ENCODE peak calls at places on chromosomes 7 and 10, in five cellular contexts. B, Q, O, E and K are unnamed samples.
A peak's percentile ranks its signal among the peaks of the same experiment; 100 is the strongest.

GRCh38 chr7:149766215-149766614 is 7.2 kb downstream of the ZNF467 start:
- DNase-seq in O (no peak), B (no peak), E (no peak), Q (no peak), K (no peak)

GRCh38 chr7:130960208-130960988 is 226.4 kb upstream of the KLF14 start:
- DNase-seq in E (no peak), B (no peak), Q (peak; percentile 99), O (no peak), K (peak; percentile 91)

GRCh38 chr10:42475168-42476098 is 162.9 kb downstream of the ZNF33B start:
- DNase-seq in Q (no peak), E (no peak), B (no peak), O (no peak), K (peak; percentile 6)

GRCh38 chr7:51366930-51367613 is 50.5 kb upstream of the COBL start:
- DNase-seq in E (no peak), B (no peak), Q (peak; percentile 18), O (peak; percentile 54), K (no peak)

GRCh38 chr10:79065091-79065551 is 3.6 kb upstream of the ZMIZ1 start:
- DNase-seq in B (no peak), Q (no peak), O (no peak), E (no peak), K (no peak)

GRCh38 chr7:131105294-131105802 is 222.3 kb upstream of the MKLN1 start:
- DNase-seq in O (no peak), B (no peak), Q (no peak), E (no peak), K (no peak)

GRCh38 chr10:106495931-106496330 is 668.6 kb downstream of the SORCS1 start:
- DNase-seq in E (no peak), Q (no peak), B (no peak), O (no peak), K (no peak)

GRCh38 chr7:122143376-122143750 is 686 bp downstream of the AASS start:
- DNase-seq in B (no peak), E (peak; percentile 13), O (peak; percentile 28), Q (no peak), K (no peak)

GRCh38 chr10:125795637-125796190 is 20.1 kb upstream of the MMP21 start:
- DNase-seq in Q (no peak), O (no peak), E (no peak), B (no peak), K (no peak)

GRCh38 chr7:80804581-80804980 is 114.3 kb downstream of the SEMA3C start:
- DNase-seq in Q (no peak), B (no peak), E (no peak), O (no peak), K (no peak)

GRCh38 chr10:3173173-3173878 is 744 bp upstream of the PITRM1 start:
- DNase-seq in E (peak; percentile 70), B (no peak), O (peak; percentile 94), Q (no peak), K (peak; percentile 96)

GRCh38 chr10:70221030-70221429 is 12.2 kb downstream of the PPA1 start:
- DNase-seq in Q (no peak), B (no peak), E (no peak), O (no peak), K (no peak)

GRCh38 chr10:13890617-13891541 is 304.1 kb downstream of the PRPF18 start:
- DNase-seq in B (no peak), Q (peak; percentile 51), E (no peak), O (no peak), K (peak; percentile 36)

GRCh38 chr7:31488562-31489203 is 25.2 kb upstream of the ITPRID1 start:
- DNase-seq in B (no peak), E (peak; percentile 18), O (peak; percentile 55), Q (peak; percentile 74), K (no peak)

DNA sequence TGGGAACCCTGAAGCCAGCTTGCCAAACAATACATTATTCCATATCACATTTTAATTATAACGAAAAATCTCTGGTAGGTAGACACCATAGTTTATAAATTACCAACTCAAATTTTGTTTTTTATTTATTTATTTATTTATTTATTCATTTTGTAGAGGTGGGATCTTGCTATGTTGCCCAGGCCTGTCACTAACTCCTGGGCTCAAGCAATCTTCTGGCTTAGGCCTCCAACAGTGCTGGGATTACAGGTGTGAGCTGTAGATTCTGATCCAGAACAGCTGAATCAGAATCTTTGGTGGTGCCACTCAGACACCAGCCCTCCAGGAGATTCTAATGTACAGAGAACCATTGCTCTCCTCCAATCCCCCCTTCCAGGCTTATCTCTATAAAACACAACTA is 1.7 kb downstream of the PON2 start:
- DNase-seq in E (no peak), Q (no peak), O (no peak), B (no peak), K (no peak)
- H3K27ac ChIP-seq in E (no peak overlapping the region), Q (no peak overlapping the region), O (no peak overlapping the region), B (no peak overlapping the region), K (no peak overlapping the region)

DNA sequence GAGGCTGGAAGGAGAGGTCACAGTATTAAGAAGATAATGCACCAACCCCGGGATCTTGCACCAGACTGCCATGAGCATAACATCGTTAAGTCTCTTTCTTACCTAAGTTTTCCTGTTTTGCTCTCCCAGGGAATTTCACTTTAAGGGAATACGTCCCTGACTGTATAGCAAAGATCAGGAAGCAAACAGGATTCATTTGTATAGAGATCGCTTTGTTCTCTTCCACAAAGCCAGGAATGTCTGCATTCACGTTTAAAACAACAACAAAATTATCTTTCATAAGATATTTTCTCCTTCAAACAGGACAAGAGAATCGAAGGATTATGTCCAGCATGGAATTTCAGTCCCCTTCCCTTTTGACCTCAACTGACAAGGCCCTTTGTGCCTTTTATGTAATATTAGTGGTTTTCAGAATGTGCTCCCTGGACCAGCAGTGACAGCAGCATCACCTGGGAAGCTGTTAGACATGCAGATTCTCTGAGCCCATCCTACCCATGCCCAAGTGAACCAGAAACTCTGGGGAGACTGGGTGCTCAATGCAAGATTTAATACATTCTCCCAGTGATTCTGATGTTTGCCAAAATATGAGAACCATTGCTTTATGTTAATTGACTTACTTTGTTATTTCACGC is 286.3 kb downstream of the FGFR2 start:
- DNase-seq in Q (no peak), E (no peak), B (no peak), O (no peak), K (no peak)
- TF ChIP-seq CTCF in Q (no peak), E (no peak), B (no peak), O (no peak), K (no peak)

GRCh38 chr7:132574281-132574680 is 2.0 kb downstream of the PLXNA4 start:
- DNase-seq in E (no peak), O (no peak), Q (no peak), B (no peak), K (no peak)
- H3K27me3 ChIP-seq in E (peaks cover 70% of the 10 kb centered on the region), O (peaks cover 11% of the 10 kb centered on the region), Q (peaks cover 44% of the 10 kb centered on the region), B (no peaks in the 10 kb centered on the region), K (peaks cover 91% of the 10 kb centered on the region)

DNA sequence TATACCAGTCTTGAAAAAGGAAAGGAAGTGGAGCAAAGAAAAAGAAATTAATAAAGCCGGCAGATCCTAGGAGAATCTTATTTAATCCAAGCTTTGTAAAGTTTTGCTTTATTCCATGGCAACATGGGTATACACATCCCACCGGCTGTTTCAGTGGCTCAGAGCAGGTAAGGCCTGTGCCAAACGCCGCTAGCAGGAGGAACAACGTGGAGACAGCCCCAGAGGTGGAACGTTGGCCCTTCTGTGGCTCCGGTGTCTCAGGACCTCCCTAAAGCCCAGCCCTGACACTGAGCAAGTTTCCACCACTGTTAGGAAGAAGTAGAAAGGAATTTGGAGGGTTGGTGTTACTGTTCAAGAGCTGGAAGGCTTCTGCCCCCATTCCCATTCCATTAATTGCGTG is 52.0 kb downstream of the EGFR start:
- DNase-seq in O (no peak), E (no peak), Q (no peak), B (no peak), K (no peak)
- H3K27ac ChIP-seq in O (no peak overlapping the region), E (peak overlapping the region; percentile 50), Q (peak overlapping the region; percentile 25), B (peak overlapping the region; percentile 43), K (peak overlapping the region; percentile 95)

GRCh38 chr10:75404023-75404334 is 2.4 kb upstream of the ZNF503 start:
- DNase-seq in O (no peak), E (no peak), Q (no peak), B (no peak), K (no peak)

GRCh38 chr10:75405201-75406143 is 3.9 kb upstream of the ZNF503 start:
- DNase-seq in Q (peak; percentile 55), B (no peak), O (peak; percentile 82), E (no peak), K (no peak)

GRCh38 chr10:75406158-75407065 is 4.8 kb upstream of the ZNF503 start:
- DNase-seq in B (no peak), E (no peak), O (peak; percentile 27), Q (no peak), K (no peak)

GRCh38 chr10:75403144-75404022 is 1.8 kb upstream of the ZNF503 start:
- DNase-seq in E (peak; percentile 30), O (peak; percentile 63), Q (no peak), B (no peak), K (peak; percentile 58)

GRCh38 chr10:75404335-75405200 is 3.0 kb upstream of the ZNF503 start:
- DNase-seq in B (no peak), E (peak; percentile 25), Q (no peak), O (peak; percentile 56), K (no peak)
- TF ChIP-seq CTCF in B (no peak), E (no peak), Q (no peak), O (no peak), K (no peak)

DNA sequence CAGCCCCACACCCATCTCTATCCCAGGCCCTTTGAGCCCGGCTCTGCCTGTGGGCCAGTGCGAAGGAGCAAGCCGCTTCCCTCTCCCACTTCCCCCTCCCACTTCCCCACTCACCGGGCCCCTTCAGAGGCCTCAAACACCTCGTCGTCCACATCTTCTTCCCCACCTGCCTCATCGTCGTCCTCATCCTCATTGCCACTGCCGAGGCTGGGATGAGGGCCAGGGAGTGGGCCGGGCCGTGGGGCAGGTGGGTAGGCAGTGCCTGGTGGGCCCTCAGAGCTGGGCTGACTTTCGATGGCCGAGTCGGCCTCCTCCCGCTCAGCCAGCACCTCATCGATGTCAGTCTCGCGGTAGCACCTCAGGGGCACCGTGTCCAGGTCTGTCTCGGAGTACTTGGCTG is 3.8 kb downstream of the PSD start:
- DNase-seq in B (no peak), O (no peak), Q (no peak), E (no peak), K (no peak)
- H3K27me3 ChIP-seq in B (peaks cover 24% of the 10 kb centered on the region), O (peaks cover 23% of the 10 kb centered on the region), Q (peaks cover 24% of the 10 kb centered on the region), E (peaks cover 95% of the 10 kb centered on the region), K (peaks cover 80% of the 10 kb centered on the region)

DNA sequence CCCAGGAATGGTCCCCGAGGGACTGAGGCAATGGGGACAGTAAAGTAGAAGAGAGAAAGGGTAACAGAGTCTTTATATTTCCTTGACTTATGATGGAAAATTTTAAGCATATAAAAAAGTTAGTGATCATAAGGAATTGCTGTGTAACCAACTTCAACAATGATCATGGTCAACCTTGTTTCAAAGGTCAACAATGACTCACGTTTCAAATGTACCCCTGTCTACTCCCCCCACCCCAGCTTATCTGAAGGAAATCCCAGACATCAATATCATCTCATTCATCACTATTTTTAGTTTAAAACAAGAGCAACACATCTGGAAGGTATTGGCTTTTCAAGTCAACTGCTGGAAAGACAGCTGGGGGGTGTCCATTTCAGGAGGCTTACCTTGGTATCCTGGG is 92.9 kb downstream of the SMURF1 start:
- DNase-seq in E (no peak), B (no peak), O (no peak), Q (no peak), K (no peak)
- H3K27ac ChIP-seq in E (no peak overlapping the region), B (peak overlapping the region; percentile 39), O (no peak overlapping the region), Q (no peak overlapping the region), K (no peak overlapping the region)